ENCODE peak calls at places on chromosomes 6 and 20, in eight cellular contexts. W is IMR-90, Y is A549, A is Peyer's patch, G is suprapubic skin, J is testis, X is transverse colon, L is esophagus muscularis mucosa. E is an unnamed sample.

GRCh38 chr20:32780749-32781402 is 18.7 kb downstream of the DNMT3B start:
- DNase-seq in W (no peak), Y (no peak), A (no peak), G (no peak), J (no peak), X (no peak), L (no peak), E (no peak)

GRCh38 chr20:4012631-4013030 is 2.7 kb downstream of the RNF24 start:
- DNase-seq in W (peak; percentile 94), Y (no peak), A (no peak), G (no peak), J (no peak), X (no peak), L (no peak), E (no peak)

GRCh38 chr6:37491161-37491829 is 8.4 kb downstream of the CCDC167 start:
- DNase-seq in W (no peak), Y (no peak), A (no peak), G (no peak), J (no peak), X (no peak), L (no peak), E (no peak)

GRCh38 chr20:51634877-51635276 is 92.4 kb upstream of the NFATC2 start:
- DNase-seq in W (no peak), Y (no peak), A (no peak), G (no peak), J (no peak), X (no peak), L (no peak), E (no peak)

GRCh38 chr20:19531446-19531845 is 226.6 kb upstream of the RIN2 start:
- DNase-seq in W (no peak), Y (no peak), A (no peak), G (no peak), J (no peak), X (no peak), L (no peak), E (no peak)

GRCh38 chr6:110878751-110879539 is 4.4 kb downstream of the AMD1 start:
- DNase-seq in W (peak; percentile 59), Y (peak; percentile 48), A (no peak), G (no peak), J (peak; percentile 71), X (peak; percentile 23), L (no peak), E (no peak)

GRCh38 chr6:85685713-85686112 is 43.0 kb upstream of the SYNCRIP start:
- DNase-seq in W (no peak), Y (no peak), A (no peak), G (no peak), J (no peak), X (no peak), L (no peak), E (no peak)

GRCh38 chr6:30820196-30820595 is 64.1 kb upstream of the DDR1 start:
- DNase-seq in W (peak; percentile 80), Y (peak; percentile 82), A (peak; percentile 55), G (no peak), J (no peak), X (peak; percentile 76), L (no peak), E (no peak)

GRCh38 chr20:34538671-34539123 is 19.8 kb upstream of the MAP1LC3A start:
- DNase-seq in W (peak; percentile 57), Y (peak; percentile 64), A (no peak), G (no peak), J (peak; percentile 59), X (peak; percentile 55), L (no peak), E (no peak)

GRCh38 chr6:52373294-52373693 is 11.3 kb downstream of the PAQR8 start:
- DNase-seq in W (no peak), Y (no peak), A (no peak), G (no peak), J (no peak), X (no peak), L (no peak), E (no peak)

GRCh38 chr6:156698239-156699016 is 78.8 kb upstream of the ARID1B start:
- DNase-seq in W (no peak), Y (no peak), A (no peak), G (no peak), J (no peak), X (peak; percentile 56), L (no peak), E (no peak)

GRCh38 chr6:43706788-43707187 is 19.2 kb upstream of the MRPS18A start:
- DNase-seq in W (peak; percentile 38), Y (no peak), A (no peak), G (no peak), J (no peak), X (no peak), L (no peak), E (no peak)

GRCh38 chr6:143485967-143486366 is 25.6 kb downstream of the FUCA2 start:
- DNase-seq in W (peak; percentile 34), Y (no peak), A (no peak), G (no peak), J (no peak), X (no peak), L (no peak), E (no peak)

GRCh38 chr20:17406191-17406590 is 125.0 kb downstream of the BFSP1 start:
- DNase-seq in W (no peak), Y (no peak), A (no peak), G (no peak), J (no peak), X (no peak), L (no peak), E (no peak)

GRCh38 chr20:61905781-61906523 is 159.7 kb downstream of the TAF4 start:
- DNase-seq in W (no peak), Y (no peak), A (no peak), G (no peak), J (no peak), X (no peak), L (no peak), E (no peak)

GRCh38 chr6:16130932-16131387 is 2.1 kb downstream of the MYLIP start:
- DNase-seq in W (peak; percentile 83), Y (peak; percentile 67), A (no peak), G (no peak), J (peak; percentile 58), X (peak; percentile 73), L (no peak), E (peak; percentile 65)

GRCh38 chr6:10368841-10369240 is 46.0 kb downstream of the TFAP2A start:
- DNase-seq in W (no peak), Y (no peak), A (no peak), G (no peak), J (no peak), X (no peak), L (no peak), E (no peak)

GRCh38 chr6:115570326-115570725 is 490.4 kb downstream of the FRK start:
- DNase-seq in W (peak; percentile 59), Y (no peak), A (no peak), G (no peak), J (no peak), X (no peak), L (no peak), E (no peak)

DNA sequence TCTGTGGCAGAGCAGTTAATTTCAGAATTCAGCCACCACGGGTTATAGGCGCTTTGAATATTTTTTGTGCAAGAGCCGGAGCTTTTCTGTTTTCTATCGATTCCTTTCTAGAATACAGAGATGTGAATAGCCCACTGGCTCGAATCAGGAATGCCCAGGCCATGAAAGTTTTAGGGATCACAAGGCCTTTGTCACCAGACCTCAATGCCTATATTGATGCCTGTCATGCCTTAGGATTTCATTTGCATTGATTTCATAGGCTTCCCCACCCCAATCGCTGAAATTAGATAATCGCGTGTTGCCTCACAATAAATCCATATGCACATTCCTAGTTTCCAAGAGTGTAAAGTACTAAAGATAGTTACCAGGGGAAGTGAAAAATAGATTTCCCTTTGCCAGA is 150.7 kb downstream of the SASH1 start:
- DNase-seq in W (no peak), Y (no peak), A (no peak), G (no peak), J (no peak), X (no peak), L (peak; percentile 42), E (no peak)
- H3K4me1 ChIP-seq in W (peaks cover 7% of the 10 kb centered on the region), Y (no peaks in the 10 kb centered on the region), A (no peaks in the 10 kb centered on the region), G (peaks cover 39% of the 10 kb centered on the region), J (peaks cover 11% of the 10 kb centered on the region), X (no peaks in the 10 kb centered on the region), L (peaks cover 26% of the 10 kb centered on the region), E (peaks cover 32% of the 10 kb centered on the region)

GRCh38 chr6:35468980-35469710 is 944 bp downstream of the RPL10A start:
- DNase-seq in W (no peak), Y (no peak), A (no peak), G (no peak), J (no peak), X (no peak), L (no peak), E (no peak)
- H3K27ac ChIP-seq in W (peak overlapping the region; percentile 79), Y (peak overlapping the region; percentile 97), A (peak overlapping the region; percentile 94), G (peak overlapping the region; percentile 95), J (peak overlapping the region; percentile 83), X (peak overlapping the region; percentile 88), L (peak overlapping the region; percentile 94), E (peak overlapping the region; percentile 90)

DNA sequence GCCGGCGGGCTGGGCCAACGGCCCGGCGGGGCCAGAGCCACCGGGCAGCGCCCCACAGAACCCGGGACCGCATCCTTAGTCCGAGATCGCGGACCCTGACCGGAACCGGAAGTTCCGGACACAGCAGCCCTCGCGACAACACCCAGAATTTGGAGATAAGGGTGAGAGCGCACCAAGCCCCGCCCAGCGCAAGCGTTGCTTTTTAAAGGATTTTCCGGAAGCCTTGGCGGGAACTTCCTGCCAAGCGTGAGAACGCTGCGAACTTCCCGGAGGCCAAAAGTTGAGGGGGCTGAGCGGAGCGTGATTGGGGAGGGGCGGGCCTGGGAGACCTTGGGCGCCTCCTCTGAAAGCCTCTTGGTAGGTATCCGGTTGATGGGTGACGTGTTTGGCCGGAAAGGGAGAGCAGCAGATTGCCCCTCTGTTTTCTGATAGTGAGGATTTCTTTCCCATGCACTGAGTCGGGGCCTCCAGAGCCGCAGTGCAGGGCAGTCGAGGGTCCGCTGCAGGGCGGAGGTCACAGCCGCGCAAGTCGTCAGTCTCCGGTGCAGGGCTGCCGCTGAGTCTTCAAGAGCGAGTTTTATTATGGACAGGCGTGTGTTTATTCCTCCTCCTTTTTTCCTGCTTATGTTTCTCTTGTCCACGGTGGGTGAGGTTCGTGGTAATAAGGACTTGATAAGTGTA is at the start of gene MTRF1L:
- DNase-seq in W (peak; percentile 97), Y (peak; percentile 94), A (peak; percentile 92), G (peak; percentile 95), J (peak; percentile 97), X (peak; percentile 95), L (peak; percentile 98), E (peak; percentile 87)
- TF ChIP-seq POLR2A in W (peak; percentile 80), Y (no peak), A (peak; percentile 87), G (peak; percentile 52), J (no peak), X (peak; percentile 90), L (peak; percentile 68), E (peak; percentile 86)

DNA sequence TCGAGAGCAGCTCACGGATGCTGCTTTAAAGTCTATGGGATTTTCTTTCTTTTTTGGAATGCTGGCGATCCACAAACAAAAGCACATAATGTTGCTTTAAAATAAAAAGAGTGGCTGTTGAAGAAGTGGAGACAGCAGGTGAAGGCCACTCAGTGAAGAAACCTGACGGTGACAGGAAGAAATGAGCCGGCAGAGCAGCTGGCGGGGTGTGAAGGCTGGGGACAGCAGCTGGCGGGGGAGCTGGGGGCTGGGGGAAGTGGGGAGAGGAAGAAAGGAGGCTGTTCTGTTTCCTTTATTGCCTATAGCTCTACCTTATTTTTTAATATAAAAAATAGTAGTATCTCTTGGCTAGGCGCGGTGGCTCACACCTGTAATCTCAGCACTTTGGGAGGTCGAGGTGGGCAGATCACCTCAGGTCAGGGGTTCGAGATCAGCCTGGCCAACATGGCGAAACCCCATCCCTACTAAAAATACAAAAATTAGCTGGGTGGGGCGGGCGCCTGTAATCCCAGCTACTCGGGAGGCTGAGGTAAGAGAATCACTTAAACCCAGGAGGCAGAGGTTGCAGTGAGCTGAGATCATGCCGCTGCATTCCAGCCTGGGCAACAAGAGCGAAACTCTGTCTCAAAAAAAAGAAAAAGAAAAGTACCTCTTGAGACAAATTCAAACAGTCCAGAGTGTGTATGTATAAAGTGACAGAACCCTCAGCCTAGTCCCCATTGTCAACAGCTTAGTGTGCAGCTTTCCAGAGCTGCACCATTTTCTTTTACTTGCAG is 42.4 kb upstream of the TAF8 start:
- DNase-seq in W (no peak), Y (no peak), A (no peak), G (no peak), J (no peak), X (no peak), L (no peak), E (no peak)
- H3K4me1 ChIP-seq in W (peaks cover 6% of the 10 kb centered on the region), Y (peaks cover 20% of the 10 kb centered on the region), A (peaks cover 12% of the 10 kb centered on the region), G (peaks cover 14% of the 10 kb centered on the region), J (no peaks in the 10 kb centered on the region), X (peaks cover 4% of the 10 kb centered on the region), L (peaks cover 36% of the 10 kb centered on the region), E (peaks cover 13% of the 10 kb centered on the region)

E was measured in gastrocnemius medialis.